ENCODE peak calls at places on chromosome 15, in ten cellular contexts. H is GM23248; U is NK-92 treated with Interleukin-12 subunit alpha and Interleukin-12 subunit beta, amount 100 ng/mL, for 24 hours; O is RPMI8226; Q is NCI-H1417; F is body of pancreas; L is naive thymus-derived CD4-positive, alpha-beta T cell; X is LoVo; D is neural progenitor cell; T is stimulated activated CD4-positive, alpha-beta T cell treated with anti-CD3 and anti-CD28 coated beads, Interleukin-15, amount 100 ng/mL, for 1 hour. M is an unnamed sample.

GRCh38 chr15:63221346-63221745 is 31.9 kb downstream of the RAB8B start:
- DNase-seq in H (peak; percentile 66), U (no peak), O (no peak), Q (no peak), F (peak; percentile 15), L (no peak), X (no peak), D (no peak), T (no peak), M (no peak)

GRCh38 chr15:31402003-31402402 is 75.4 kb downstream of the KLF13 start:
- DNase-seq in H (no peak), U (no peak), O (no peak), Q (no peak), F (no peak), L (no peak), X (no peak), D (no peak), T (no peak), M (no peak)

GRCh38 chr15:35674873-35675781 is 129.2 kb upstream of the DPH6 start:
- DNase-seq in H (peak; percentile 68), U (no peak), O (peak; percentile 59), Q (peak; percentile 30), F (no peak), L (no peak), X (no peak), D (no peak), T (no peak), M (no peak)

GRCh38 chr15:75669191-75669878 is 21.6 kb downstream of the SNX33 start:
- DNase-seq in H (peak; percentile 64), U (no peak), O (peak; percentile 25), Q (no peak), F (peak; percentile 86), L (no peak), X (peak; percentile 73), D (no peak), T (no peak), M (no peak)

GRCh38 chr15:97210277-97210676 is 750.2 kb upstream of the ARRDC4 start:
- DNase-seq in H (no peak), U (no peak), O (no peak), Q (no peak), F (no peak), L (no peak), X (no peak), D (no peak), T (no peak), M (no peak)

GRCh38 chr15:26729581-26729980 is 43.3 kb downstream of the GABRB3 start:
- DNase-seq in H (no peak), U (no peak), O (no peak), Q (no peak), F (no peak), L (no peak), X (no peak), D (no peak), T (no peak), M (no peak)

GRCh38 chr15:65583701-65584100 is 27.2 kb downstream of the INTS14 start:
- DNase-seq in H (peak; percentile 24), U (peak; percentile 47), O (peak; percentile 65), Q (no peak), F (no peak), L (peak; percentile 61), X (no peak), D (peak; percentile 19), T (no peak), M (peak; percentile 67)

GRCh38 chr15:43230640-43231115 is 9.9 kb upstream of the EPB42 start:
- DNase-seq in H (peak; percentile 62), U (no peak), O (no peak), Q (no peak), F (peak; percentile 22), L (no peak), X (no peak), D (no peak), T (no peak), M (no peak)

GRCh38 chr15:70318996-70319465 is 221.3 kb upstream of the TLE3 start:
- DNase-seq in H (peak; percentile 86), U (no peak), O (peak; percentile 40), Q (no peak), F (no peak), L (no peak), X (no peak), D (no peak), T (no peak), M (no peak)

GRCh38 chr15:28047277-28047676 is 51.8 kb downstream of the OCA2 start:
- DNase-seq in H (no peak), U (no peak), O (no peak), Q (no peak), F (no peak), L (no peak), X (no peak), D (no peak), T (no peak), M (no peak)

GRCh38 chr15:41465822-41466421 is 27.8 kb upstream of the ITPKA start:
- DNase-seq in H (peak; percentile 62), U (no peak), O (peak; percentile 45), Q (peak; percentile 5), F (no peak), L (peak; percentile 34), X (peak; percentile 56), D (peak; percentile 39), T (no peak), M (peak; percentile 55)

GRCh38 chr15:51829360-51830278 is at the start of gene TMOD3:
- DNase-seq in H (peak; percentile 90), U (peak; percentile 94), O (peak; percentile 96), Q (peak; percentile 83), F (peak; percentile 93), L (peak; percentile 83), X (peak; percentile 92), D (peak; percentile 96), T (peak; percentile 83), M (peak; percentile 80)

GRCh38 chr15:90099072-90099867 is 3.0 kb downstream of the IDH2 start:
- DNase-seq in H (no peak), U (peak; percentile 23), O (peak; percentile 36), Q (no peak), F (no peak), L (peak; percentile 61), X (no peak), D (no peak), T (no peak), M (peak; percentile 85)

GRCh38 chr15:25171856-25172687 is 217.3 kb downstream of the SNRPN start:
- DNase-seq in H (no peak), U (no peak), O (no peak), Q (no peak), F (peak; percentile 8), L (no peak), X (no peak), D (no peak), T (peak; percentile 0), M (no peak)

GRCh38 chr15:37824717-37825382 is 109.6 kb upstream of the TMCO5A start:
- DNase-seq in H (peak; percentile 96), U (peak; percentile 78), O (no peak), Q (no peak), F (no peak), L (no peak), X (peak; percentile 26), D (no peak), T (no peak), M (peak; percentile 0)

GRCh38 chr15:25825215-25825614 is 37.9 kb downstream of the ATP10A start:
- DNase-seq in H (no peak), U (no peak), O (no peak), Q (no peak), F (no peak), L (no peak), X (no peak), D (no peak), T (no peak), M (no peak)

GRCh38 chr15:65189102-65189740 is 4.1 kb upstream of the CLPX start:
- DNase-seq in H (peak; percentile 71), U (no peak), O (peak; percentile 50), Q (peak; percentile 45), F (no peak), L (no peak), X (peak; percentile 44), D (peak; percentile 70), T (no peak), M (peak; percentile 37)

GRCh38 chr15:41462396-41462795 is 31.3 kb upstream of the ITPKA start:
- DNase-seq in H (peak; percentile 12), U (no peak), O (no peak), Q (no peak), F (no peak), L (no peak), X (no peak), D (no peak), T (no peak), M (no peak)

GRCh38 chr15:38059665-38060064 is 125.2 kb downstream of the TMCO5A start:
- DNase-seq in H (peak; percentile 60), U (no peak), O (no peak), Q (no peak), F (no peak), L (no peak), X (no peak), D (no peak), T (no peak), M (no peak)

GRCh38 chr15:62391565-62392262 is 226.6 kb upstream of the C2CD4B start:
- DNase-seq in H (peak; percentile 73), U (no peak), O (peak; percentile 81), Q (peak; percentile 77), F (peak; percentile 43), L (peak; percentile 9), X (peak; percentile 60), D (peak; percentile 68), T (no peak), M (peak; percentile 23)